ENCODE peak calls at places on chromosomes 2 and 18, in ten cellular contexts. X is activated CD4-positive, alpha-beta T cell treated with anti-CD3 and anti-CD28 coated beads, Interleukin-2, amount 50 U/mL, for 1 hour; G is T-cell; V is iris pigment epithelial cell; E is NCI-H69; W is central memory CD4-positive, alpha-beta T cell; Z is chondrocyte; M is lower lobe of right lung; D is mesendoderm; S is RCC 7860. B is an unnamed sample.
A peak's percentile ranks its signal among the peaks of the same experiment; 100 is the strongest.

GRCh38 chr18:40056085-40056484 is 1898.9 kb upstream of the PIK3C3 start:
- DNase-seq in X (no peak), G (no peak), V (no peak), E (peak; percentile 36), W (no peak), Z (no peak), M (no peak), D (no peak), S (no peak), B (no peak)

GRCh38 chr2:129758461-129759185 is 220.8 kb upstream of the RAB6C start:
- DNase-seq in X (no peak), G (no peak), V (no peak), E (no peak), W (no peak), Z (peak; percentile 44), M (peak; percentile 73), D (peak; percentile 27), S (no peak), B (no peak)

GRCh38 chr2:168521342-168521741 is 65.3 kb downstream of the CERS6 start:
- DNase-seq in X (no peak), G (no peak), V (peak; percentile 51), E (peak; percentile 53), W (no peak), Z (no peak), M (no peak), D (no peak), S (no peak), B (no peak)

GRCh38 chr2:65350714-65351113 is 81.7 kb downstream of the SPRED2 start:
- DNase-seq in X (no peak), G (no peak), V (peak; percentile 31), E (no peak), W (no peak), Z (no peak), M (no peak), D (peak; percentile 87), S (no peak), B (peak; percentile 39)

GRCh38 chr18:11570770-11571169 is 38.6 kb upstream of the SLC35G4 start:
- DNase-seq in X (no peak), G (no peak), V (peak; percentile 25), E (peak; percentile 14), W (no peak), Z (no peak), M (no peak), D (no peak), S (no peak), B (no peak)

GRCh38 chr2:8615252-8616083 is 66.4 kb upstream of the ID2 start:
- DNase-seq in X (no peak), G (no peak), V (no peak), E (no peak), W (no peak), Z (peak; percentile 51), M (peak; percentile 23), D (no peak), S (no peak), B (no peak)

GRCh38 chr18:6557052-6557451 is 142.3 kb upstream of the L3MBTL4 start:
- DNase-seq in X (no peak), G (no peak), V (no peak), E (no peak), W (no peak), Z (no peak), M (no peak), D (peak; percentile 40), S (no peak), B (peak; percentile 83)

GRCh38 chr2:127618551-127618950 is 27.4 kb upstream of the GPR17 start:
- DNase-seq in X (no peak), G (no peak), V (no peak), E (no peak), W (no peak), Z (no peak), M (peak; percentile 17), D (no peak), S (no peak), B (no peak)

GRCh38 chr2:3639653-3640052 is 18.3 kb upstream of the ALLC start:
- DNase-seq in X (no peak), G (no peak), V (no peak), E (no peak), W (no peak), Z (peak; percentile 52), M (no peak), D (no peak), S (no peak), B (no peak)

GRCh38 chr2:172442072-172442895 is 14.9 kb downstream of the ITGA6 start:
- DNase-seq in X (peak; percentile 53), G (no peak), V (peak; percentile 96), E (peak; percentile 90), W (no peak), Z (no peak), M (no peak), D (peak; percentile 83), S (peak; percentile 84), B (peak; percentile 36)

GRCh38 chr2:241777167-241777685 is 604 bp downstream of the GAL3ST2 start:
- DNase-seq in X (no peak), G (peak; percentile 5), V (no peak), E (no peak), W (no peak), Z (peak; percentile 82), M (no peak), D (no peak), S (no peak), B (no peak)

GRCh38 chr18:11689972-11690570 is 1.0 kb downstream of the GNAL start:
- DNase-seq in X (no peak), G (no peak), V (peak; percentile 39), E (peak; percentile 37), W (no peak), Z (no peak), M (no peak), D (peak; percentile 50), S (no peak), B (no peak)

GRCh38 chr18:76846217-76846616 is 23.9 kb downstream of the ZNF236 start:
- DNase-seq in X (no peak), G (no peak), V (no peak), E (no peak), W (no peak), Z (no peak), M (no peak), D (no peak), S (no peak), B (no peak)

GRCh38 chr2:216777637-216778273 is 82.1 kb downstream of the TNP1 start:
- DNase-seq in X (no peak), G (no peak), V (peak; percentile 70), E (peak; percentile 92), W (no peak), Z (no peak), M (no peak), D (peak; percentile 96), S (peak; percentile 80), B (peak; percentile 88)

GRCh38 chr2:63058742-63059433 is 8.3 kb downstream of the OTX1 start:
- DNase-seq in X (no peak), G (peak; percentile 6), V (no peak), E (no peak), W (no peak), Z (no peak), M (no peak), D (peak; percentile 53), S (no peak), B (peak; percentile 81)

GRCh38 chr2:152730591-152731333 is 12.3 kb downstream of the ARL6IP6 start:
- DNase-seq in X (peak; percentile 27), G (peak; percentile 47), V (peak; percentile 70), E (no peak), W (peak; percentile 77), Z (no peak), M (no peak), D (no peak), S (no peak), B (no peak)

GRCh38 chr2:218043701-218044109 is 25.3 kb upstream of the RUFY4 start:
- DNase-seq in X (no peak), G (no peak), V (no peak), E (no peak), W (no peak), Z (no peak), M (no peak), D (no peak), S (no peak), B (no peak)

GRCh38 chr2:185857676-185858075 is 119.1 kb downstream of the FSIP2 start:
- DNase-seq in X (no peak), G (no peak), V (no peak), E (no peak), W (no peak), Z (no peak), M (no peak), D (no peak), S (no peak), B (no peak)

GRCh38 chr2:25302758-25303436 is 38.8 kb downstream of the DNMT3A start:
- DNase-seq in X (no peak), G (no peak), V (no peak), E (no peak), W (no peak), Z (no peak), M (no peak), D (no peak), S (no peak), B (no peak)

GRCh38 chr2:61354486-61355197 is 116.2 kb downstream of the USP34 start:
- DNase-seq in X (no peak), G (no peak), V (peak; percentile 78), E (no peak), W (no peak), Z (no peak), M (no peak), D (no peak), S (no peak), B (no peak)

GRCh38 chr18:78727057-78727739 is 252.4 kb upstream of the SALL3 start:
- DNase-seq in X (no peak), G (no peak), V (no peak), E (no peak), W (no peak), Z (no peak), M (no peak), D (no peak), S (no peak), B (no peak)

GRCh38 chr2:181138816-181139215 is 158.4 kb downstream of the UBE2E3 start:
- DNase-seq in X (no peak), G (no peak), V (peak; percentile 79), E (peak; percentile 37), W (no peak), Z (no peak), M (no peak), D (no peak), S (no peak), B (no peak)

GRCh38 chr2:86006524-86006923 is 99.2 kb downstream of the POLR1A start:
- DNase-seq in X (no peak), G (no peak), V (no peak), E (no peak), W (no peak), Z (no peak), M (no peak), D (no peak), S (no peak), B (no peak)

GRCh38 chr2:25286025-25286400 is 55.7 kb downstream of the DNMT3A start:
- DNase-seq in X (peak; percentile 64), G (peak; percentile 80), V (no peak), E (peak; percentile 34), W (peak; percentile 70), Z (no peak), M (peak; percentile 61), D (peak; percentile 78), S (no peak), B (no peak)

GRCh38 chr2:69223759-69224494 is 163.1 kb downstream of the GFPT1 start:
- DNase-seq in X (no peak), G (no peak), V (no peak), E (peak; percentile 28), W (no peak), Z (no peak), M (no peak), D (no peak), S (no peak), B (no peak)

GRCh38 chr18:12307871-12308385 is at the start of gene TUBB6:
- DNase-seq in X (no peak), G (no peak), V (peak; percentile 86), E (peak; percentile 64), W (no peak), Z (no peak), M (peak; percentile 79), D (peak; percentile 80), S (peak; percentile 39), B (peak; percentile 86)

GRCh38 chr2:15173506-15173905 is 387.6 kb downstream of the NBAS start:
- DNase-seq in X (no peak), G (no peak), V (no peak), E (no peak), W (no peak), Z (no peak), M (no peak), D (no peak), S (no peak), B (no peak)

B was measured in neural progenitor cell.